ENCODE peak calls at places on chromosomes 5 and 9, in six cellular contexts. One of them, this sample, is unnamed.

GRCh38 chr5:168047043-168047668 is 244.3 kb upstream of the WWC1 start:
- DNase-seq in astrocyte: peak; percentile 38
- DNase-seq in heart right ventricle: no peak
- DNase-seq in dermis blood vessel endothelial cell: no peak
- DNase-seq in activated T-helper 1 cell treated with anti-CD3 and anti-CD28 coated beads, Interleukin-2, amount 50 U/mL, for 16 hours: no peak
- DNase-seq in thoracic aorta: no peak
- DNase-seq in this sample: peak; percentile 57

GRCh38 chr5:180133060-180133459 is 61.5 kb upstream of the RNF130 start:
- DNase-seq in dermis blood vessel endothelial cell: no peak
- DNase-seq in activated T-helper 1 cell treated with anti-CD3 and anti-CD28 coated beads, Interleukin-2, amount 50 U/mL, for 16 hours: no peak
- DNase-seq in astrocyte: no peak
- DNase-seq in heart right ventricle: no peak
- DNase-seq in thoracic aorta: no peak
- DNase-seq in this sample: no peak

GRCh38 chr9:72477862-72478564 is 43.4 kb upstream of the TMC1 start:
- DNase-seq in heart right ventricle: no peak
- DNase-seq in astrocyte: peak; percentile 74
- DNase-seq in dermis blood vessel endothelial cell: peak; percentile 89
- DNase-seq in activated T-helper 1 cell treated with anti-CD3 and anti-CD28 coated beads, Interleukin-2, amount 50 U/mL, for 16 hours: no peak
- DNase-seq in thoracic aorta: no peak
- DNase-seq in this sample: peak; percentile 39

GRCh38 chr9:70881321-70881720 is 240.1 kb downstream of the TRPM3 start:
- DNase-seq in activated T-helper 1 cell treated with anti-CD3 and anti-CD28 coated beads, Interleukin-2, amount 50 U/mL, for 16 hours: no peak
- DNase-seq in heart right ventricle: no peak
- DNase-seq in dermis blood vessel endothelial cell: no peak
- DNase-seq in thoracic aorta: no peak
- DNase-seq in astrocyte: no peak
- DNase-seq in this sample: no peak

GRCh38 chr5:139474815-139475791 is 4.3 kb downstream of the SMIM33 start:
- DNase-seq in dermis blood vessel endothelial cell: no peak
- DNase-seq in heart right ventricle: no peak
- DNase-seq in astrocyte: peak; percentile 58
- DNase-seq in activated T-helper 1 cell treated with anti-CD3 and anti-CD28 coated beads, Interleukin-2, amount 50 U/mL, for 16 hours: no peak
- DNase-seq in thoracic aorta: no peak
- DNase-seq in this sample: no peak

GRCh38 chr5:83718195-83718825 is 2.3 kb downstream of the HAPLN1 start:
- DNase-seq in astrocyte: peak; percentile 52
- DNase-seq in dermis blood vessel endothelial cell: peak; percentile 83
- DNase-seq in heart right ventricle: no peak
- DNase-seq in thoracic aorta: no peak
- DNase-seq in activated T-helper 1 cell treated with anti-CD3 and anti-CD28 coated beads, Interleukin-2, amount 50 U/mL, for 16 hours: no peak
- DNase-seq in this sample: no peak

GRCh38 chr5:107778651-107779050 is 107.9 kb upstream of the EFNA5 start:
- DNase-seq in thoracic aorta: no peak
- DNase-seq in astrocyte: no peak
- DNase-seq in heart right ventricle: no peak
- DNase-seq in activated T-helper 1 cell treated with anti-CD3 and anti-CD28 coated beads, Interleukin-2, amount 50 U/mL, for 16 hours: no peak
- DNase-seq in dermis blood vessel endothelial cell: no peak
- DNase-seq in this sample: no peak

GRCh38 chr5:26143259-26143658 is 895.1 kb downstream of the CDH9 start:
- DNase-seq in activated T-helper 1 cell treated with anti-CD3 and anti-CD28 coated beads, Interleukin-2, amount 50 U/mL, for 16 hours: no peak
- DNase-seq in dermis blood vessel endothelial cell: no peak
- DNase-seq in heart right ventricle: no peak
- DNase-seq in astrocyte: no peak
- DNase-seq in thoracic aorta: no peak
- DNase-seq in this sample: no peak

GRCh38 chr5:139744471-139745120 is 51.0 kb upstream of the PSD2 start:
- DNase-seq in astrocyte: no peak
- DNase-seq in dermis blood vessel endothelial cell: no peak
- DNase-seq in activated T-helper 1 cell treated with anti-CD3 and anti-CD28 coated beads, Interleukin-2, amount 50 U/mL, for 16 hours: no peak
- DNase-seq in thoracic aorta: no peak
- DNase-seq in heart right ventricle: no peak
- DNase-seq in this sample: no peak

GRCh38 chr5:78112931-78113330 is 181.6 kb downstream of the AP3B1 start:
- DNase-seq in dermis blood vessel endothelial cell: no peak
- DNase-seq in heart right ventricle: no peak
- DNase-seq in activated T-helper 1 cell treated with anti-CD3 and anti-CD28 coated beads, Interleukin-2, amount 50 U/mL, for 16 hours: no peak
- DNase-seq in thoracic aorta: no peak
- DNase-seq in astrocyte: no peak
- DNase-seq in this sample: no peak

GRCh38 chr9:134704499-134704898 is 62.9 kb downstream of the COL5A1 start:
- DNase-seq in thoracic aorta: no peak
- DNase-seq in activated T-helper 1 cell treated with anti-CD3 and anti-CD28 coated beads, Interleukin-2, amount 50 U/mL, for 16 hours: no peak
- DNase-seq in dermis blood vessel endothelial cell: no peak
- DNase-seq in heart right ventricle: peak; percentile 1
- DNase-seq in astrocyte: peak; percentile 60
- DNase-seq in this sample: no peak

GRCh38 chr9:98450486-98450885 is 195.0 kb upstream of the TBC1D2 start:
- DNase-seq in dermis blood vessel endothelial cell: no peak
- DNase-seq in thoracic aorta: no peak
- DNase-seq in heart right ventricle: no peak
- DNase-seq in activated T-helper 1 cell treated with anti-CD3 and anti-CD28 coated beads, Interleukin-2, amount 50 U/mL, for 16 hours: no peak
- DNase-seq in astrocyte: peak; percentile 92
- DNase-seq in this sample: no peak

GRCh38 chr5:175894251-175894650 is 22.9 kb downstream of the CPLX2 start:
- DNase-seq in thoracic aorta: no peak
- DNase-seq in astrocyte: no peak
- DNase-seq in activated T-helper 1 cell treated with anti-CD3 and anti-CD28 coated beads, Interleukin-2, amount 50 U/mL, for 16 hours: no peak
- DNase-seq in heart right ventricle: no peak
- DNase-seq in dermis blood vessel endothelial cell: no peak
- DNase-seq in this sample: no peak

GRCh38 chr5:58156977-58157701 is 302.7 kb downstream of the PLK2 start:
- DNase-seq in astrocyte: peak; percentile 75
- DNase-seq in thoracic aorta: no peak
- DNase-seq in dermis blood vessel endothelial cell: peak; percentile 68
- DNase-seq in activated T-helper 1 cell treated with anti-CD3 and anti-CD28 coated beads, Interleukin-2, amount 50 U/mL, for 16 hours: no peak
- DNase-seq in heart right ventricle: no peak
- DNase-seq in this sample: no peak

GRCh38 chr9:127084071-127085039 is 38.1 kb downstream of the ANGPTL2 start:
- DNase-seq in astrocyte: no peak
- DNase-seq in thoracic aorta: no peak
- DNase-seq in activated T-helper 1 cell treated with anti-CD3 and anti-CD28 coated beads, Interleukin-2, amount 50 U/mL, for 16 hours: no peak
- DNase-seq in dermis blood vessel endothelial cell: no peak
- DNase-seq in heart right ventricle: no peak
- DNase-seq in this sample: no peak

GRCh38 chr9:122986010-122986409 is 45.2 kb downstream of the RABGAP1 start:
- DNase-seq in astrocyte: no peak
- DNase-seq in heart right ventricle: no peak
- DNase-seq in activated T-helper 1 cell treated with anti-CD3 and anti-CD28 coated beads, Interleukin-2, amount 50 U/mL, for 16 hours: no peak
- DNase-seq in dermis blood vessel endothelial cell: no peak
- DNase-seq in thoracic aorta: no peak
- DNase-seq in this sample: no peak

GRCh38 chr9:123657921-123658320 is 272.0 kb downstream of the DENND1A start:
- DNase-seq in heart right ventricle: no peak
- DNase-seq in activated T-helper 1 cell treated with anti-CD3 and anti-CD28 coated beads, Interleukin-2, amount 50 U/mL, for 16 hours: no peak
- DNase-seq in astrocyte: no peak
- DNase-seq in dermis blood vessel endothelial cell: no peak
- DNase-seq in thoracic aorta: no peak
- DNase-seq in this sample: no peak

GRCh38 chr5:17223375-17224185 is 6.1 kb downstream of the BASP1 start:
- DNase-seq in heart right ventricle: no peak
- DNase-seq in activated T-helper 1 cell treated with anti-CD3 and anti-CD28 coated beads, Interleukin-2, amount 50 U/mL, for 16 hours: no peak
- DNase-seq in dermis blood vessel endothelial cell: no peak
- DNase-seq in thoracic aorta: no peak
- DNase-seq in astrocyte: no peak
- DNase-seq in this sample: no peak

GRCh38 chr9:115939065-115939765 is 214.4 kb upstream of the PAPPA start:
- DNase-seq in heart right ventricle: no peak
- DNase-seq in activated T-helper 1 cell treated with anti-CD3 and anti-CD28 coated beads, Interleukin-2, amount 50 U/mL, for 16 hours: no peak
- DNase-seq in dermis blood vessel endothelial cell: no peak
- DNase-seq in astrocyte: peak; percentile 90
- DNase-seq in thoracic aorta: no peak
- DNase-seq in this sample: no peak

GRCh38 chr5:141605523-141606277 is 13.1 kb downstream of the DIAPH1 start:
- DNase-seq in heart right ventricle: no peak
- DNase-seq in astrocyte: no peak
- DNase-seq in dermis blood vessel endothelial cell: peak; percentile 86
- DNase-seq in activated T-helper 1 cell treated with anti-CD3 and anti-CD28 coated beads, Interleukin-2, amount 50 U/mL, for 16 hours: peak; percentile 49
- DNase-seq in thoracic aorta: peak; percentile 14
- DNase-seq in this sample: peak; percentile 45

GRCh38 chr9:36871606-36872005 is 162.5 kb downstream of the PAX5 start:
- DNase-seq in activated T-helper 1 cell treated with anti-CD3 and anti-CD28 coated beads, Interleukin-2, amount 50 U/mL, for 16 hours: no peak
- DNase-seq in thoracic aorta: no peak
- DNase-seq in astrocyte: no peak
- DNase-seq in heart right ventricle: no peak
- DNase-seq in dermis blood vessel endothelial cell: no peak
- DNase-seq in this sample: no peak

GRCh38 chr5:42645138-42645537 is 111.5 kb upstream of the CCDC152 start:
- DNase-seq in activated T-helper 1 cell treated with anti-CD3 and anti-CD28 coated beads, Interleukin-2, amount 50 U/mL, for 16 hours: no peak
- DNase-seq in dermis blood vessel endothelial cell: no peak
- DNase-seq in heart right ventricle: no peak
- DNase-seq in thoracic aorta: no peak
- DNase-seq in astrocyte: peak; percentile 27
- DNase-seq in this sample: no peak